ENCODE peak calls at places on chromosomes 2 and 18, in six cellular contexts. Z is upper lobe of left lung, W is GM12878, L is K562, E is A549, X is HepG2. Y is an unnamed sample.

GRCh38 chr2:2662037-2662846 is 331.2 kb upstream of the MYT1L start:
- ATAC-seq in X (no peak), E (no peak), Z (no peak), L (no peak), W (no peak), Y (peak)

GRCh38 chr2:219570194-219570923 is 980 bp downstream of the OBSL1 start:
- ATAC-seq in Z (no peak), X (peak), W (no peak), L (no peak), E (peak), Y (peak)

GRCh38 chr2:238267884-238268680 is 20.3 kb downstream of the PER2 start:
- ATAC-seq in X (no peak), E (peak), Z (no peak), W (no peak), L (no peak), Y (no peak)

GRCh38 chr2:238457927-238458324 is 31.2 kb downstream of the ASB1 start:
- ATAC-seq in W (no peak), Z (no peak), L (no peak), X (peak), E (no peak), Y (peak)

GRCh38 chr2:135689679-135690078 is 52.0 kb upstream of the UBXN4 start:
- ATAC-seq in L (no peak), X (no peak), Z (no peak), E (no peak), W (peak), Y (no peak)

GRCh38 chr2:88815243-88816096 is 124.0 kb downstream of the RPIA start:
- ATAC-seq in E (no peak), X (no peak), Z (no peak), L (no peak), W (no peak), Y (no peak)

GRCh38 chr2:99802730-99803129 is 312.9 kb upstream of the REV1 start:
- ATAC-seq in X (no peak), W (no peak), E (no peak), L (no peak), Z (no peak), Y (no peak)

GRCh38 chr2:173521450-173522192 is 166.9 kb downstream of the CDCA7 start:
- ATAC-seq in E (no peak), L (no peak), X (no peak), Z (no peak), W (no peak), Y (no peak)

GRCh38 chr2:66580343-66580954 is 145.5 kb downstream of the MEIS1 start:
- ATAC-seq in L (no peak), Z (no peak), W (no peak), X (no peak), E (no peak), Y (no peak)

GRCh38 chr18:50558948-50559749 is 738 bp upstream of the MAPK4 start:
- ATAC-seq in Z (no peak), W (no peak), X (peak), L (no peak), E (no peak), Y (no peak)

GRCh38 chr2:2291500-2292260 is 39.4 kb downstream of the MYT1L start:
- ATAC-seq in E (peak), X (peak), Z (peak), W (no peak), L (peak), Y (no peak)

GRCh38 chr2:159382447-159383028 is 96.0 kb upstream of the WDSUB1 start:
- ATAC-seq in L (no peak), X (no peak), E (no peak), W (no peak), Z (no peak), Y (no peak)

GRCh38 chr2:84960157-84960506 is 10.8 kb upstream of the KCMF1 start:
- ATAC-seq in W (no peak), X (no peak), Z (no peak), L (no peak), E (no peak), Y (no peak)

GRCh38 chr2:84959045-84959493 is 11.9 kb upstream of the KCMF1 start:
- ATAC-seq in L (peak), W (no peak), Z (no peak), X (no peak), E (peak), Y (no peak)

GRCh38 chr2:84959494-84960156 is 11.3 kb upstream of the KCMF1 start:
- ATAC-seq in X (no peak), Z (no peak), L (no peak), E (peak), W (no peak), Y (no peak)

GRCh38 chr2:84957771-84958134 is 13.2 kb upstream of the KCMF1 start:
- ATAC-seq in X (no peak), E (peak), Z (no peak), W (no peak), L (no peak), Y (no peak)

GRCh38 chr2:84958135-84959044 is 12.6 kb upstream of the KCMF1 start:
- ATAC-seq in Z (peak), W (peak), L (no peak), X (peak), E (peak), Y (peak)
- TF ChIP-seq POLR2A in Z (no peak), W (no peak), L (no peak), X (no peak), E (no peak), Y (no peak)

GRCh38 chr2:48587560-48587959 is 30.1 kb upstream of the GTF2A1L start:
- ATAC-seq in E (no peak), L (no peak), Z (no peak), W (no peak), X (no peak), Y (no peak)

GRCh38 chr2:48589170-48589767 is 28.4 kb upstream of the GTF2A1L start:
- ATAC-seq in L (peak), X (peak), E (peak), W (peak), Z (no peak), Y (no peak)

GRCh38 chr2:48592067-48592466 is 25.6 kb upstream of the GTF2A1L start:
- ATAC-seq in X (no peak), E (no peak), W (no peak), Z (no peak), L (no peak), Y (no peak)

GRCh38 chr2:48586433-48586832 is 31.2 kb upstream of the GTF2A1L start:
- ATAC-seq in X (no peak), W (no peak), L (no peak), Z (no peak), E (no peak), Y (no peak)

DNA sequence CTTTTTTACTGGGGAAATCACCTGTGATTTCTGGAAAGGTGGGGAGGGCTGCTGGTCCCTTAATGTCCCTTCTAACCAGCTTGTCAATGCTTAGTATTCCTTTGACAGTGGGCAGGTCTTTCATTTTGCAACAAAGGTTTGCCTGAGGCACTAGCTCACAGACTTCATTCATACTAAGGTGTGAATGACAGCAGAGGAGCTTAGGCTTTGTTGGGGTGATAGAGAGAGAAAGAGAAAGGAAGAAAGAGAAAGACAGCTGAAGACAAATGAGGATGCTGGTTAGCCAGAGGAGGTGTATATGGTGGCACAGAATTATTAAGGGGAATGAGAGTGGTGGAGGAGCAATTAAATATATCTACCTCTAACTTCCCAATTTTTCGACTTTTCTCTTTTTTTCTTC is 28.9 kb upstream of the GTF2A1L start:
- ATAC-seq in X (no peak), W (peak), E (no peak), Z (no peak), L (no peak), Y (no peak)
- TF ChIP-seq EP300 in X (no peak), W (no peak), E (no peak), Z (no peak), L (no peak), Y (no peak)

GRCh38 chr2:20450201-20451108 is 3.6 kb downstream of the RHOB start:
- ATAC-seq in W (no peak), L (no peak), X (peak), E (peak), Z (peak), Y (peak)
- TF ChIP-seq POLR2A in W (no peak), L (no peak), X (peak), E (no peak), Z (peak), Y (peak)

DNA sequence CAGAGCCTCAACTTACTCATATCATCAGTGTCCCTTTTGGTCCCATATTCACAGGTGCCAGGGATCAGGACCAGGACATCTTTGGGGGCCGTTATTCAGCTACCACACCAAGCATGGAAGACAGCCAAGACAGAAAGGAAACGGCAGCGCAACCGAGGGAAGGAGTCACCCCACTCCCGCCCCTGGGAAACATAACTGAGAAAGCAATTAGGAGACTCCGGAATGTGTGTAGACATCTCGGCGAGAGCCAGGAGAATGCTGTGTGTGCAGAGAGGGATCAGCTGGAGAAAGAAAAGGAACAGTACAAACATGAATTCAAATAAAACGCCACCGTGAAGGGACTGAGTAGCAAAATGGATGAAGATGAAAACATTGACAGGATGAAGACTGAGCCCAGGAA is 13.4 kb upstream of the BOK start:
- ATAC-seq in X (no peak), Z (no peak), L (no peak), E (no peak), W (no peak), Y (no peak)
- TF ChIP-seq EP300 in X (no peak), Z (no peak), L (no peak), E (no peak), W (no peak), Y (no peak)

GRCh38 chr18:77130229-77131099 is 2.1 kb downstream of the MBP start:
- ATAC-seq in W (no peak), E (no peak), Z (no peak), X (no peak), L (no peak), Y (no peak)

GRCh38 chr18:77124452-77124922 is 8.1 kb downstream of the MBP start:
- ATAC-seq in L (no peak), Z (peak), X (no peak), W (peak), E (no peak), Y (no peak)

GRCh38 chr18:77131100-77131651 is 1.4 kb downstream of the MBP start:
- ATAC-seq in L (no peak), X (peak), Z (peak), W (peak), E (peak), Y (no peak)

GRCh38 chr18:77129150-77129551 is 3.4 kb downstream of the MBP start:
- ATAC-seq in W (no peak), L (no peak), X (no peak), E (no peak), Z (no peak), Y (no peak)

DNA sequence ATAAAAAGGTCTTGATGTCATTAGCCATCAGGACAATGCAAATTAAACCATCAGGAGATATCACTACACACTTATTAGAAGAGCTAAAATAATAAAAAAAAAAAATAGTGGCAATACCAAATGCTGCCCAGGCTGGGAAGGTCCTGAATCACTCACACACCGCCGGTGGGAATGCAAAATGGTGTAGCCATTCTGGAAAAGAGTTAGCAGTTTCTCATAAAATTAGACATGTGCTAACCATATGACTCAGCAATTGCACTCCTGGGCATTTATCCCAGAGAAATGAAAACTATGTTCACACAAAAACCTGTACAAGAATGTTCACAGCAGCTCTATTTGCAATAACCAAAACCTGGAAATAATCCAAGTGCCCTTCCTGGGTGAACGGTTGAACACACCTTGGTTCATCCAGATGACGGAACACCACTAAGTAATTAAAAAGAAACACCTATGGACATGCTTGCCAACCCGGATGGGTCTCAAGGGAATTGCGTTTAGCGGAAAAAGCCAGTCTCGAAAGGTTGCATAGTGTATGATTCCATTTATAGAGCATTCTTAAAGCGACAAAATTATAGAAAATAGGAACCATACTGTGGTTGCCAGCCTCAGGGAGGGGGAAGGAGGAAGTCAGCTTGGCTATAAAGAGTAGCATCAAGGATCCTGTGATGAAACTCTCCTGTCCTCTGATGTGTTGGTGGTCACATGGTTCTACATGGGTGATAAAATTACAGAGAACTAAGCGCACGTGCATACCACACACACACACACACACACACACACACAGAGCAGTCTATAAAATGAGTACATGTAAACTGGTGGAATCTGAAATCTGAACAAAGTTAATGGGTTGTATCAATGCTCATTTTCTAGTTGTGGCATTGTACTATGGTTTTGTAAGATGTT is 4.6 kb downstream of the MBP start:
- ATAC-seq in Z (peak), X (no peak), L (no peak), W (peak), E (peak), Y (peak)
- TF ChIP-seq POLR2A in Z (no peak), X (no peak), L (no peak), W (no peak), E (no peak), Y (no peak)

DNA sequence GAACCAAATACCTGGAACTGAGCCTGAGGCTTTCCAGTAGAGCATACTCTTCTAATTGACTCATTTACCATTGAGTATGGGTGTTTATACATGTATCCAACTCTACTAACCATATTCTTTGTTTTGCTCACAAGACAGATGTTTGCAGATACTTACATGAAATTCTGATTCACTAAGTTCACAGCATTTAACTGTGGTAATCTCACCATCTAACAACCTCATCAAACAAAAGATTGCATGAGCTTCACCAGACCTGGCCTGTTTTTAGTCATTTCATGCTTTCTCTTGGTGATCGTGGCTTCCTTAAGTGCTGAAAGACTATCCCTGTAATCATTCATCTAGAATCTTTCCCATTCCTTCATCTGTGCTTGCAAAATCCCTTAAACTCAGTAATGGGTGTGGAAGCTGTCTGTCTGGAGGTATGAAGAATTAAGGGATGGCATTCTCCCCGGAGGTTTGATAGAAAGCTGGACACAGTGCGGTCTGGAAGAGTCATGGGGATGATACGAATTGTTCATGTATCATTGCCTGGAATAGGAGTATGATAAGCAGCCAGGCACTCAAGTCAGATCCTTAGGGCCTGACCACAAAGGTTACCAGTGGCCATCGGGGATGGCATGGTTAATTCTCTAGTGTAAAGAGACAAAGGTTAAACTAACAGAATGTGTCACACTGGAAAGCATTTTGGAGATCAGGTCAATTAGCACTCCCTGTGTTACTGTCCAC is 42.0 kb upstream of the IL1R1 start:
- ATAC-seq in X (peak), Z (peak), L (no peak), E (peak), W (peak), Y (no peak)
- TF ChIP-seq EP300 in X (peak), Z (no peak), L (no peak), E (peak), W (peak), Y (no peak)

GRCh38 chr2:47908682-47909081 is 2.4 kb upstream of the FBXO11 start:
- ATAC-seq in Z (no peak), X (no peak), E (no peak), W (no peak), L (no peak), Y (no peak)

GRCh38 chr2:47905454-47906260 is 641 bp downstream of the FBXO11 start:
- ATAC-seq in L (peak), W (peak), Z (peak), X (peak), E (peak), Y (peak)

GRCh38 chr2:47904903-47905453 is 1.3 kb downstream of the FBXO11 start:
- ATAC-seq in L (peak), Z (no peak), E (no peak), W (peak), X (peak), Y (peak)

GRCh38 chr2:47907097-47907781 is 941 bp upstream of the FBXO11 start:
- ATAC-seq in E (no peak), L (no peak), X (no peak), W (no peak), Z (no peak), Y (no peak)

DNA sequence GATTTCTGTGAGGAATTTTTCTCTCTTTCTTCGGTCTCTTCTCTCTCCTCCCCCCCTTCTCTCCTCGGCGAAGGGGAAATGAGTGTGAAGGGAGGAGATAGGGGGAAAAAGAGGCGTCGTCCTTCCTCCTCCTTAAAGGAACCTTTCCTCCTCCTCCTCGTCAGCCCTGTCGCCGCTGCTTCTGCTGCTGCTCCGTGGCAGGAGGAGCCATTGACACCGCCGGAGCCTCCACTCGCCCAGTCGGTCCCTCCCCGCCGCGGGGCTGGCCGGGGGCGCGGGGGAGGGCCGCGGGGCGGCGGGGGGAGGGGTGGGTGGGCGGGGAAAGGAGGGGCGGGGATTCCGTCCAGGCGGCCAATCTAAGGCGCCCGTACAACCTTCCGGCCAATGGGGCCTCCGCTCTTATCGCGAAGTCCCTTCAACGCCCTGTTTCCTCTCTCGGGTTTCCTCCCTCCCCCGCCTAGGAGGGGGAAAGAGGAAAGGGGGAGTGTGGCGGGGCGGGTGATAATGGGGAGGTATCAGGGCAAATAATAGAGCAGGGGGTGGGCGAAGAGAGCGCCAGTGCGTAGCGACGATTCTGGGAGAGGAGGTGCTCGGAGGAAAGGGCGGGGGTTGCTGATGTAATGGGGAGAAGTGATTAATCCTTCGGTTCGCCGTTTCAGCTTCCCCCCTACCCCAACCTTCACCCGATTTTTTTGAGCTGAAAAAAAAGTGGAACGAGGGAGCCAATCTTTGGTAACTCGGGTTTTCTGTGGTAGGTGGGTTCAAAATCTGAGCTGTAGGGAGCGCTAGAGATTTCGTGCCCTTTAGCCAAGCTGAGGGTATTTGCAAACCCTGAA is at the start of gene FBXO11:
- ATAC-seq in L (peak), X (peak), W (peak), Z (peak), E (peak), Y (peak)
- TF ChIP-seq POLR2A in L (peak), X (peak), W (peak), Z (peak), E (peak), Y (peak)

DNA sequence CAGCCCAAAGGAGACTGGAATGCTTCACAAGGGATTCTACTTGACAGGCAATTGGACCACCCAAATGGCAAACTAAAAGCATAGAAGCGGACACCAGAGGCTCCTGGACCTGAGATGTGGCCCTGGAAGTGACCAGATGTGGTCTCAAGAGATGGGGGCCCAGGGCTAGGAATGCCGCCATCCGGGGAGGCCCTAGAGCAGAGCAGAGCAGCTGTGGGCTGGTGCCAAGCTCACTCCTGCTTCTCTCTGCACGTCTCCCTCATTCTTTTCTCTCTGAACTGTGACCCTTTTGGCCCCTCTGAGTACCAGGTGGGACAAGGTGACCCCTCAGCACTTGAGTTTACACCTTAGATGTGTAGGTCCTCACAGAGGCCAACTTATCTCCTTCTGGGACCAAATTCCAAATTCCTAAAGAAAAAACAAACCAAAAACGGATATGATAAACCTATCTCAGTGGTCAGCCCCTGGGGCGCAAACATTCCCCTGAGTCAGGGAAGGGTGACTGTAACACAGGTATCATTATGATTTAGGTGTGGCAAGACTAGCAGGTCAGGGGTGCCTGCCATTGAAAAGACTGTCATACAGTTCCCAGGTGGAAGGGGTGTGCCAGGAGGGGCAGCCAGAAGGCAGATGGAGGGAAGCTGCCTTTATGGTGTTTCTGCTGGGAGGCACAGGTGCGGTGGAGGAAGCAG is 6.5 kb upstream of the IL1R2 start:
- ATAC-seq in Z (no peak), L (no peak), E (no peak), X (peak), W (no peak), Y (no peak)
- TF ChIP-seq EP300 in Z (no peak), L (no peak), E (no peak), X (no peak), W (no peak), Y (no peak)